ENCODE peak calls at places on chromosomes 6 and 20, in nine cellular contexts. B is caudate nucleus, C is ELF-1, T is PC-9, K is pancreas, Y is upper lobe of right lung, J is RPMI8226, F is natural killer cell, N is smooth muscle cell of the brain vasculature. L is an unnamed sample.

GRCh38 chr6:161424421-161424820 is 150.6 kb upstream of the AGPAT4 start:
- DNase-seq in C (no peak), T (no peak), B (no peak), F (no peak), K (no peak), N (no peak), Y (no peak), J (no peak), L (no peak)

GRCh38 chr6:28269492-28269891 is 2.5 kb downstream of the ZSCAN26 start:
- DNase-seq in B (no peak), C (no peak), K (no peak), T (peak; percentile 60), N (no peak), F (no peak), Y (no peak), J (peak; percentile 56), L (no peak)

GRCh38 chr20:13231031-13231752 is 10.1 kb downstream of the ISM1 start:
- DNase-seq in J (no peak), B (no peak), Y (no peak), N (peak; percentile 56), K (no peak), F (no peak), T (no peak), C (no peak), L (no peak)

GRCh38 chr20:9218412-9219001 is 149.6 kb downstream of the PLCB4 start:
- DNase-seq in K (no peak), F (no peak), B (no peak), C (no peak), N (no peak), J (no peak), T (no peak), Y (no peak), L (no peak)

GRCh38 chr20:6421321-6422030 is 298.6 kb upstream of the FERMT1 start:
- DNase-seq in T (no peak), K (no peak), J (no peak), B (no peak), C (no peak), N (no peak), Y (no peak), F (no peak), L (no peak)

GRCh38 chr20:25338112-25339023 is 52.3 kb downstream of the ABHD12 start:
- DNase-seq in N (no peak), Y (no peak), T (no peak), C (no peak), K (peak; percentile 45), B (no peak), J (peak; percentile 41), F (no peak), L (no peak)

GRCh38 chr20:11675920-11676617 is 241.6 kb upstream of the BTBD3 start:
- DNase-seq in J (no peak), T (no peak), B (no peak), N (no peak), C (no peak), F (no peak), K (no peak), Y (no peak), L (peak; percentile 13)

GRCh38 chr6:4402477-4402976 is 267.2 kb upstream of the ECI2 start:
- DNase-seq in K (no peak), T (peak; percentile 40), B (no peak), N (no peak), C (no peak), F (no peak), J (no peak), Y (no peak), L (no peak)

GRCh38 chr20:8209061-8209460 is 77.0 kb downstream of the PLCB1 start:
- DNase-seq in B (no peak), C (no peak), T (peak; percentile 49), F (no peak), N (no peak), K (no peak), Y (no peak), J (no peak), L (peak; percentile 38)

GRCh38 chr20:24765316-24766142 is 183.5 kb upstream of the CST7 start:
- DNase-seq in C (no peak), B (no peak), F (peak; percentile 4), J (no peak), N (no peak), Y (peak; percentile 26), K (no peak), T (no peak), L (no peak)

GRCh38 chr20:32017711-32018251 is 7.5 kb downstream of the CCM2L start:
- DNase-seq in K (peak; percentile 83), C (peak; percentile 89), N (no peak), T (peak; percentile 73), J (peak; percentile 91), F (no peak), B (no peak), Y (peak; percentile 78), L (peak; percentile 93)

GRCh38 chr6:11766589-11767450 is 11.8 kb downstream of the ADTRP start:
- DNase-seq in K (no peak), J (no peak), C (no peak), B (no peak), Y (no peak), F (no peak), T (peak; percentile 99), N (peak; percentile 57), L (no peak)

GRCh38 chr6:35014786-35015185 is 125.7 kb downstream of the ANKS1A start:
- DNase-seq in T (peak; percentile 77), N (no peak), Y (no peak), J (no peak), K (no peak), C (no peak), F (no peak), B (no peak), L (no peak)

GRCh38 chr6:32096394-32097258 is 12.5 kb downstream of the TNXB start:
- DNase-seq in N (no peak), K (no peak), Y (no peak), C (no peak), F (no peak), B (no peak), T (no peak), J (no peak), L (no peak)

GRCh38 chr6:154705471-154706113 is 27.6 kb upstream of the SCAF8 start:
- DNase-seq in K (no peak), C (no peak), J (no peak), B (no peak), F (no peak), Y (no peak), T (no peak), N (no peak), L (peak; percentile 10)